ENCODE peak calls at places on chromosome 21, in four cellular contexts. Q, I, B and Z are unnamed samples. For H4K20me1, the result is how much of the 10 kb centered on the place peaks cover.

GRCh38 chr21:38242036-38242435 is 14.8 kb upstream of the KCNJ15 start:
- DNase-seq in Q (no peak), I (no peak), B (no peak), Z (no peak)

GRCh38 chr21:17554619-17555472 is 42.0 kb downstream of the CXADR start:
- DNase-seq in Q (peak), I (peak), B (peak), Z (peak)

GRCh38 chr21:36188081-36188681 is 31.6 kb downstream of the DOP1B start:
- DNase-seq in Q (no peak), I (no peak), B (peak), Z (no peak)

GRCh38 chr21:32065654-32066053 is 192.8 kb downstream of the HUNK start:
- DNase-seq in Q (no peak), I (no peak), B (no peak), Z (no peak)

GRCh38 chr21:41453761-41454160 is 27.7 kb downstream of the MX1 start:
- DNase-seq in Q (no peak), I (no peak), B (no peak), Z (no peak)

GRCh38 chr21:36355868-36356267 is 29.3 kb upstream of the CHAF1B start:
- DNase-seq in Q (no peak), I (no peak), B (no peak), Z (no peak)

GRCh38 chr21:42238185-42238934 is 19.4 kb downstream of the ABCG1 start:
- DNase-seq in Q (no peak), I (peak), B (no peak), Z (no peak)

GRCh38 chr21:16302851-16303282 is 573.1 kb downstream of the USP25 start:
- DNase-seq in Q (no peak), I (no peak), B (no peak), Z (no peak)

GRCh38 chr21:42635848-42636534 is 17.4 kb upstream of the PDE9A start:
- DNase-seq in Q (no peak), I (no peak), B (no peak), Z (no peak)

GRCh38 chr21:25080161-25080560 is 527.1 kb downstream of the MRPL39 start:
- DNase-seq in Q (no peak), I (no peak), B (no peak), Z (peak)

GRCh38 chr21:14548751-14549150 is 2.6 kb upstream of the SAMSN1 start:
- DNase-seq in Q (no peak), I (no peak), B (peak), Z (no peak)

GRCh38 chr21:34890258-34890723 is 158.8 kb downstream of the RUNX1 start:
- DNase-seq in Q (peak), I (no peak), B (no peak), Z (no peak)
- H2AFZ ChIP-seq in Q (peak), I (no peak), B (peak), Z (no peak)

GRCh38 chr21:45443595-45444181 is 38.7 kb downstream of the COL18A1 start:
- DNase-seq in Q (no peak), I (no peak), B (peak), Z (no peak)
- TF ChIP-seq CTCF in Q (peak), I (no peak), B (peak), Z (no peak)

GRCh38 chr21:34085129-34085528 is 11.8 kb downstream of the MRPS6 start:
- DNase-seq in Q (peak), I (no peak), B (no peak), Z (no peak)

GRCh38 chr21:34082769-34083168 is 9.4 kb downstream of the MRPS6 start:
- DNase-seq in Q (no peak), I (no peak), B (no peak), Z (no peak)

GRCh38 chr21:34080693-34081092 is 7.3 kb downstream of the MRPS6 start:
- DNase-seq in Q (no peak), I (no peak), B (peak), Z (no peak)

GRCh38 chr21:34086887-34087306 is 13.5 kb downstream of the MRPS6 start:
- DNase-seq in Q (no peak), I (no peak), B (no peak), Z (no peak)

GRCh38 chr21:34083357-34083756 is 10.0 kb downstream of the MRPS6 start:
- DNase-seq in Q (no peak), I (no peak), B (no peak), Z (no peak)
- H4K20me1 ChIP-seq in Q (half or more), I (under half), B (under half), Z (under half)

DNA sequence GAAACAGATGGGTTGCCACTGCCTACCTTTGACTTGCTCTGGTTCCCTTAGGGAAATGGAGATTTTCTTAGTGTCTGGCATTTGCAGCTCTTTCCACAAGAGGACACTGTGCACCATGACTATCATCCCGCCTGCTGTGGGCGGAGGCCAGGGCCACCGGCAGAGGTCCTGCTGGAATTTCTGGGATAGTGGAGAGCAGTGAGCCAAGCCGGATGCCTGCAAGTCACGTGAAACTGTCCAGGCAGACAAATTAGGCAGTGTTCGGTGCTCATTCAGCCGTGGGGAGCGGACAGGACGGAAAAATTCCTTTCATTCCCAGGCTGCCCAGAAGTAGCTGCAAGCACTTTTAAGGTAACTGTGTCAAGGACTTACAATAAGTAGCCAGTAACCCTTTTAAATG is 43.4 kb downstream of the IGSF5 start:
- DNase-seq in Q (peak), I (no peak), B (peak), Z (peak)
- H2AFZ ChIP-seq in Q (no peak), I (no peak), B (peak), Z (no peak)

GRCh38 chr21:45095505-45095904 is 21.1 kb downstream of the ADARB1 start:
- DNase-seq in Q (no peak), I (no peak), B (no peak), Z (no peak)

GRCh38 chr21:45097827-45098387 is 23.5 kb downstream of the ADARB1 start:
- DNase-seq in Q (no peak), I (no peak), B (no peak), Z (no peak)

GRCh38 chr21:45096216-45096615 is 21.8 kb downstream of the ADARB1 start:
- DNase-seq in Q (no peak), I (no peak), B (no peak), Z (no peak)

GRCh38 chr21:45100866-45101265 is 26.5 kb downstream of the ADARB1 start:
- DNase-seq in Q (no peak), I (no peak), B (no peak), Z (no peak)

DNA sequence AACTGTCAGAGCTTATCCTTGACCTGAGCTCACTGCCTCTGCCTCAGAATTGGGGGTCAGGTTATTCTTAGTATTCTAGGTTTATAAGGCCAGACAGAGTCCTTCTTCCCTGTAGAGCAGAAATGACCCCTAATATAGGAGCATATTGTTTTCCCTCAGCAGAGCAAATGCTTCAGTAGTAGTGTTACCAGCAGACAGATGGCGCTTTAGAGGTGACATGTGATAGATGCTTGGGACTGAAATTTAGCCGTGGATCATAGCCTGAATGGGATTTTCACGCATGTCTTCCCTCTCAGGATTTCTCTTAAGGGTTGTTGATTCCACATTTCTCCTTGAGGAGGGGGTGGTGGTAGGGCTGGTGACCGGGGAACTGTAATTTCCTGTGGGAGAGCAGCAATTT is 24.5 kb downstream of the ADARB1 start:
- DNase-seq in Q (peak), I (peak), B (peak), Z (no peak)
- TF ChIP-seq CTCF in Q (peak), I (peak), B (peak), Z (peak)